ENCODE peak calls at places on chromosomes 2 and 18, in ten cellular contexts. E, F, G, C, Z, A, U, J, O and L are unnamed samples. For H3K36me3, the result is how much of the 10 kb centered on the place peaks cover.

GRCh38 chr2:188475945-188476344 is 184.3 kb downstream of the GULP1 start:
- DNase-seq in E (no peak), F (no peak), G (no peak), C (no peak), Z (no peak), A (peak), U (no peak), J (no peak), O (no peak), L (no peak)

GRCh38 chr2:158905824-158906223 is 62.6 kb upstream of the TANC1 start:
- DNase-seq in E (no peak), F (no peak), G (no peak), C (no peak), Z (no peak), A (no peak), U (no peak), J (no peak), O (no peak), L (no peak)

GRCh38 chr2:207796585-207797350 is 27.1 kb upstream of the FZD5 start:
- DNase-seq in E (peak), F (peak), G (peak), C (no peak), Z (no peak), A (no peak), U (no peak), J (peak), O (no peak), L (no peak)

GRCh38 chr2:120758181-120759048 is 22.7 kb downstream of the GLI2 start:
- DNase-seq in E (peak), F (peak), G (peak), C (no peak), Z (no peak), A (no peak), U (peak), J (peak), O (no peak), L (no peak)

GRCh38 chr2:37615808-37616673 is 55.4 kb downstream of the CDC42EP3 start:
- DNase-seq in E (peak), F (peak), G (no peak), C (peak), Z (no peak), A (no peak), U (no peak), J (peak), O (no peak), L (no peak)

GRCh38 chr2:238158807-238159539 is at the start of gene ERFE:
- DNase-seq in E (no peak), F (peak), G (peak), C (peak), Z (no peak), A (no peak), U (peak), J (no peak), O (peak), L (no peak)

GRCh38 chr18:46299465-46300004 is 195.3 kb downstream of the HAUS1 start:
- DNase-seq in E (no peak), F (no peak), G (peak), C (no peak), Z (no peak), A (no peak), U (no peak), J (no peak), O (no peak), L (no peak)

GRCh38 chr2:57444731-57445414 is 601.7 kb upstream of the VRK2 start:
- DNase-seq in E (no peak), F (no peak), G (no peak), C (no peak), Z (no peak), A (no peak), U (no peak), J (no peak), O (no peak), L (no peak)

GRCh38 chr2:142868281-142868762 is 9.1 kb upstream of the KYNU start:
- DNase-seq in E (peak), F (peak), G (no peak), C (no peak), Z (no peak), A (peak), U (peak), J (peak), O (peak), L (no peak)

GRCh38 chr2:53819627-53820026 is 32.8 kb downstream of the ERLEC1 start:
- DNase-seq in E (no peak), F (no peak), G (no peak), C (no peak), Z (no peak), A (no peak), U (no peak), J (no peak), O (no peak), L (no peak)

GRCh38 chr2:164785447-164785846 is 56.2 kb downstream of the COBLL1 start:
- DNase-seq in E (no peak), F (no peak), G (no peak), C (no peak), Z (no peak), A (peak), U (no peak), J (no peak), O (no peak), L (peak)

GRCh38 chr2:72813841-72814240 is 12.0 kb downstream of the EXOC6B start:
- DNase-seq in E (no peak), F (no peak), G (no peak), C (no peak), Z (no peak), A (peak), U (no peak), J (no peak), O (no peak), L (no peak)

GRCh38 chr2:105261061-105261460 is 19.5 kb downstream of the GPR45 start:
- DNase-seq in E (no peak), F (no peak), G (no peak), C (no peak), Z (no peak), A (peak), U (peak), J (no peak), O (no peak), L (peak)

GRCh38 chr18:36328385-36328858 is 30.9 kb downstream of the FHOD3 start:
- DNase-seq in E (no peak), F (no peak), G (no peak), C (no peak), Z (no peak), A (no peak), U (no peak), J (no peak), O (peak), L (no peak)

GRCh38 chr2:151119377-151119776 is 142.3 kb downstream of the RBM43 start:
- DNase-seq in E (no peak), F (no peak), G (no peak), C (no peak), Z (no peak), A (no peak), U (no peak), J (no peak), O (no peak), L (no peak)

GRCh38 chr2:70887208-70887549 is 48.5 kb upstream of the ATP6V1B1 start:
- DNase-seq in E (no peak), F (no peak), G (no peak), C (no peak), Z (no peak), A (no peak), U (no peak), J (no peak), O (no peak), L (no peak)
- H3K4me3 ChIP-seq in E (peak), F (peak), G (peak), C (no peak), Z (peak), A (peak), U (peak), J (peak), O (peak), L (no peak)

GRCh38 chr2:9768388-9768787 is 74.9 kb upstream of the TAF1B start:
- DNase-seq in E (no peak), F (no peak), G (peak), C (no peak), Z (no peak), A (no peak), U (no peak), J (no peak), O (no peak), L (no peak)
- TF ChIP-seq CTCF in E (no peak), F (peak), G (peak), C (no peak), Z (peak), A (no peak), U (no peak), J (no peak), O (no peak), L (peak)

GRCh38 chr2:218278531-218279360 is 8.4 kb downstream of the PNKD start:
- DNase-seq in E (no peak), F (no peak), G (no peak), C (no peak), Z (no peak), A (no peak), U (no peak), J (no peak), O (no peak), L (no peak)
- H3K36me3 ChIP-seq in E (half or more), F (half or more), G (under half), C (half or more), Z (half or more), A (under half), U (under half), J (half or more), O (under half), L (half or more)

DNA sequence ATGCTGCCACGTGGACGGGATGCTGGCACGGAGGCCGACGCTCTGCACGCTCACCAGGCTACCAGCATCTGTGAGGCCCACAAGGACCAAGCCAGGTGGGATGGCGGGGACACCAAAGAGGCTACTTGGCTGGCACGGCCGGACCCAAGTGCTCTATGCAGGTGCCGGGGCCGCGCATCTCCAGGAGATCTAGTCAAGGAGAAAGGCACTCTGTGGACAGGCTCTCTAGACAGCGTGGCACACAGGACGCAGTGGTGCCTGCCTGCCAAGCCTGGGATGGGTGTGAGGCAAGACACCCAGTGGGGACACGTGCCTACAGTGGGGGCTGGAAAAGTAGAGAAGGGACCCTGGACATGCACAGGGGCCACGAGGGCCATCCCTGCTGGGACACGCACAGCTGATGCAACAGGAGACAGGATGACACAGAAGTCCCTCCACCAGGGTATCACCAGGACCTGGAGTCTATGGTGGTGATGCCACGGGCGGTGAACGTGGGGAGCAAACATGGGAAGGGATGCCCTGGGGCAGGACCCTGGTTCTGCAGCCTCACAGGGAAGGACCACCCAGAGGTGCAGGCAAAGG is 28.5 kb downstream of the ZNF516 start:
- DNase-seq in E (no peak), F (peak), G (peak), C (no peak), Z (no peak), A (no peak), U (no peak), J (no peak), O (no peak), L (no peak)
- H3K4me3 ChIP-seq in E (no peak), F (no peak), G (no peak), C (no peak), Z (no peak), A (no peak), U (no peak), J (no peak), O (no peak), L (no peak)

GRCh38 chr2:241066893-241067341 is 35.2 kb downstream of the MTERF4 start:
- DNase-seq in E (no peak), F (no peak), G (peak), C (no peak), Z (no peak), A (no peak), U (no peak), J (no peak), O (no peak), L (no peak)
- TF ChIP-seq CTCF in E (no peak), F (no peak), G (peak), C (no peak), Z (no peak), A (no peak), U (no peak), J (no peak), O (no peak), L (peak)

GRCh38 chr2:10124538-10125045 is 2.1 kb downstream of the RRM2 start:
- DNase-seq in E (no peak), F (no peak), G (no peak), C (peak), Z (no peak), A (peak), U (no peak), J (no peak), O (no peak), L (no peak)

GRCh38 chr2:10123281-10123680 is 742 bp downstream of the RRM2 start:
- DNase-seq in E (no peak), F (no peak), G (no peak), C (peak), Z (no peak), A (no peak), U (no peak), J (no peak), O (no peak), L (no peak)

GRCh38 chr2:10126627-10127026 is 4.1 kb downstream of the RRM2 start:
- DNase-seq in E (no peak), F (no peak), G (no peak), C (no peak), Z (no peak), A (no peak), U (no peak), J (no peak), O (no peak), L (no peak)

GRCh38 chr2:10128420-10128819 is 5.9 kb downstream of the RRM2 start:
- DNase-seq in E (no peak), F (no peak), G (no peak), C (no peak), Z (no peak), A (no peak), U (no peak), J (no peak), O (no peak), L (no peak)

GRCh38 chr2:10125842-10126596 is 3.5 kb downstream of the RRM2 start:
- DNase-seq in E (no peak), F (no peak), G (no peak), C (no peak), Z (no peak), A (no peak), U (no peak), J (no peak), O (no peak), L (no peak)
- H3K36me3 ChIP-seq in E (under half), F (under half), G (half or more), C (half or more), Z (under half), A (under half), U (under half), J (under half), O (under half), L (under half)

GRCh38 chr18:12287131-12287681 is 20.8 kb upstream of the TUBB6 start:
- DNase-seq in E (peak), F (no peak), G (peak), C (no peak), Z (no peak), A (peak), U (no peak), J (no peak), O (no peak), L (no peak)
- H3K4me3 ChIP-seq in E (peak), F (peak), G (peak), C (no peak), Z (peak), A (peak), U (peak), J (peak), O (no peak), L (peak)